ENCODE peak calls at places on chromosome 22, in seven cellular contexts. I is effector memory CD8-positive, alpha-beta T cell; H is stimulated activated CD8-positive, alpha-beta memory T cell treated with anti-CD3 and anti-CD28 coated beads, Interleukin-15, amount 100 ng/mL, for 4 hours; M is T-helper 9 cell; S is cardiac septum; N is Calu3; K is left ventricle myocardium inferior. V is an unnamed sample.
A peak's percentile ranks its signal among the peaks of the same experiment; 100 is the strongest.

GRCh38 chr22:26404851-26405357 is 24.2 kb upstream of the ASPHD2 start:
- DNase-seq in H (no peak), S (no peak), N (no peak), M (no peak), K (no peak), I (no peak), V (no peak)

GRCh38 chr22:20234314-20234682 is 33.8 kb downstream of the RTN4R start:
- DNase-seq in K (no peak), M (no peak), I (no peak), H (no peak), S (no peak), N (no peak), V (no peak)

GRCh38 chr22:34833982-34834510 is 231.9 kb upstream of the ISX start:
- DNase-seq in N (no peak), H (no peak), K (no peak), I (no peak), M (no peak), S (no peak), V (no peak)

GRCh38 chr22:20221421-20222340 is 46.4 kb downstream of the RTN4R start:
- DNase-seq in M (no peak), S (no peak), I (no peak), N (no peak), K (peak; percentile 38), H (no peak), V (no peak)

GRCh38 chr22:35984776-35985175 is 43.8 kb downstream of the RBFOX2 start:
- DNase-seq in S (no peak), K (no peak), M (no peak), H (no peak), I (no peak), N (no peak), V (no peak)

GRCh38 chr22:30866216-30866615 is 102.4 kb downstream of the MORC2 start:
- DNase-seq in S (peak; percentile 41), K (no peak), H (no peak), N (no peak), M (no peak), I (no peak), V (no peak)

GRCh38 chr22:44085743-44086741 is 61.9 kb downstream of the PARVB start:
- DNase-seq in M (no peak), K (peak; percentile 81), I (no peak), N (peak; percentile 66), S (peak; percentile 85), H (no peak), V (peak; percentile 70)

GRCh38 chr22:28024422-28024888 is 105.4 kb upstream of the PITPNB start:
- DNase-seq in K (peak; percentile 15), I (no peak), S (peak; percentile 74), N (no peak), H (no peak), M (no peak), V (no peak)

GRCh38 chr22:29695129-29695926 is 24.5 kb upstream of the CABP7 start:
- DNase-seq in I (no peak), H (no peak), M (no peak), N (no peak), K (no peak), S (no peak), V (no peak)

GRCh38 chr22:43399980-43400358 is 11.8 kb upstream of the MPPED1 start:
- DNase-seq in N (no peak), S (no peak), K (no peak), I (no peak), H (no peak), M (no peak), V (no peak)

GRCh38 chr22:30221121-30221992 is 25.2 kb downstream of the LIF start:
- DNase-seq in M (peak; percentile 33), I (peak; percentile 59), H (peak; percentile 66), S (peak; percentile 82), K (no peak), N (no peak), V (no peak)

GRCh38 chr22:19239464-19239863 is 52.1 kb downstream of the CLTCL1 start:
- DNase-seq in K (no peak), H (no peak), N (no peak), S (no peak), M (no peak), I (no peak), V (no peak)

GRCh38 chr22:43859621-43860020 is 2.7 kb downstream of the SULT4A1 start:
- DNase-seq in H (no peak), K (no peak), M (no peak), I (no peak), S (peak; percentile 27), N (no peak), V (no peak)

GRCh38 chr22:43345761-43346261 is 2.6 kb upstream of the SCUBE1 start:
- DNase-seq in K (no peak), S (peak; percentile 61), M (no peak), N (no peak), H (no peak), I (no peak), V (no peak)

GRCh38 chr22:35526333-35526979 is 14.2 kb upstream of the RASD2 start:
- DNase-seq in I (no peak), H (no peak), S (no peak), K (no peak), N (no peak), M (no peak), V (no peak)

GRCh38 chr22:46696614-46697013 is 41.4 kb downstream of the CERK start:
- DNase-seq in M (no peak), K (no peak), N (no peak), S (no peak), I (no peak), H (no peak), V (no peak)

GRCh38 chr22:20771918-20772625 is 1.8 kb upstream of the SERPIND1 start:
- DNase-seq in N (no peak), I (no peak), H (no peak), K (no peak), M (no peak), S (no peak), V (no peak)

GRCh38 chr22:41905411-41906202 is 9.3 kb downstream of the SHISA8 start:
- DNase-seq in K (no peak), I (no peak), N (no peak), S (no peak), H (no peak), M (no peak), V (no peak)

GRCh38 chr22:46481386-46481785 is 56.0 kb downstream of the CELSR1 start:
- DNase-seq in I (no peak), M (no peak), K (no peak), S (no peak), H (no peak), N (no peak), V (no peak)

GRCh38 chr22:41334951-41335635 is 33.8 kb downstream of the ZC3H7B start:
- DNase-seq in S (no peak), H (no peak), M (no peak), I (no peak), N (no peak), K (no peak), V (no peak)

GRCh38 chr22:25637032-25637431 is 72.6 kb downstream of the GRK3 start:
- DNase-seq in M (no peak), N (no peak), H (no peak), K (no peak), I (no peak), S (no peak), V (no peak)

GRCh38 chr22:48566741-48567140 is 1260.9 kb downstream of the BRD1 start:
- DNase-seq in M (no peak), I (no peak), N (no peak), K (no peak), H (no peak), S (no peak), V (no peak)

GRCh38 chr22:48870436-48870835 is 957.2 kb downstream of the BRD1 start:
- DNase-seq in K (no peak), N (no peak), M (no peak), S (peak; percentile 39), H (no peak), I (no peak), V (no peak)

GRCh38 chr22:45225732-45226560 is 14.7 kb downstream of the KIAA0930 start:
- DNase-seq in S (no peak), M (no peak), K (no peak), N (no peak), H (no peak), I (no peak), V (no peak)

GRCh38 chr22:26642465-26643367 is 14.7 kb upstream of the MIAT start:
- DNase-seq in N (no peak), S (no peak), M (peak; percentile 53), I (peak; percentile 58), H (peak; percentile 73), K (peak; percentile 32), V (no peak)

GRCh38 chr22:48832592-48832991 is 995.1 kb downstream of the BRD1 start:
- DNase-seq in H (no peak), M (no peak), K (no peak), I (no peak), S (no peak), N (no peak), V (no peak)

GRCh38 chr22:30307026-30307574 is 17.8 kb upstream of the CASTOR1 start:
- DNase-seq in I (no peak), M (no peak), N (no peak), K (no peak), S (no peak), H (no peak), V (no peak)

GRCh38 chr22:30918761-30919160 is 49.8 kb downstream of the MORC2 start:
- DNase-seq in S (peak; percentile 12), K (no peak), M (no peak), H (no peak), I (no peak), N (no peak), V (no peak)

GRCh38 chr22:31692186-31692886 is 30.3 kb upstream of the PISD start:
- DNase-seq in S (no peak), M (no peak), I (no peak), N (no peak), H (no peak), K (no peak), V (no peak)

GRCh38 chr22:19648419-19648929 is 65.8 kb upstream of the SEPTIN5 start:
- DNase-seq in M (no peak), N (no peak), K (no peak), H (no peak), I (no peak), S (no peak), V (no peak)

GRCh38 chr22:46280063-46280817 is 12.4 kb downstream of the TTC38 start:
- DNase-seq in I (no peak), S (no peak), K (no peak), H (no peak), M (no peak), N (no peak), V (no peak)

GRCh38 chr22:41499624-41500280 is 30.8 kb downstream of the ACO2 start:
- DNase-seq in I (no peak), H (no peak), K (no peak), S (no peak), M (no peak), N (no peak), V (no peak)

GRCh38 chr22:48881326-48881980 is 946.2 kb downstream of the BRD1 start:
- DNase-seq in S (peak; percentile 51), I (no peak), M (no peak), N (no peak), H (no peak), K (peak; percentile 4), V (no peak)